ENCODE peak calls at places on chromosome 6, in seven cellular contexts. Z is cardiac muscle cell, J is Caco-2, L is A549, S is ovary, M is colonic mucosa, I is DND-41. T is an unnamed sample. For H3K4me1, the result is how much of the 10 kb centered on the place peaks cover.

GRCh38 chr6:161257778-161258457 is 15.9 kb downstream of the AGPAT4 start:
- DNase-seq in Z (peak), J (no peak), L (peak), S (no peak), M (no peak), I (no peak), T (no peak)

GRCh38 chr6:147974376-147974775 is 368.3 kb upstream of the SASH1 start:
- DNase-seq in Z (peak), J (no peak), L (peak), S (no peak), M (no peak), I (no peak), T (no peak)

GRCh38 chr6:6851059-6851658 is 256.6 kb upstream of the RREB1 start:
- DNase-seq in Z (peak), J (peak), L (peak), S (peak), M (peak), I (no peak), T (peak)

GRCh38 chr6:108697646-108698161 is 137.0 kb downstream of the FOXO3 start:
- DNase-seq in Z (peak), J (no peak), L (no peak), S (no peak), M (no peak), I (no peak), T (no peak)

GRCh38 chr6:13687917-13688351 is 23.7 kb downstream of the RANBP9 start:
- DNase-seq in Z (no peak), J (no peak), L (no peak), S (no peak), M (no peak), I (no peak), T (no peak)

GRCh38 chr6:153059311-153059710 is 56.8 kb upstream of the MTRF1L start:
- DNase-seq in Z (no peak), J (no peak), L (no peak), S (no peak), M (no peak), I (no peak), T (no peak)

GRCh38 chr6:14674458-14674857 is 556.9 kb downstream of the CD83 start:
- DNase-seq in Z (no peak), J (no peak), L (no peak), S (no peak), M (no peak), I (peak), T (no peak)

GRCh38 chr6:156942266-156942665 is 165.1 kb downstream of the ARID1B start:
- DNase-seq in Z (no peak), J (no peak), L (peak), S (no peak), M (no peak), I (no peak), T (no peak)

GRCh38 chr6:85867595-85867994 is 224.9 kb upstream of the SYNCRIP start:
- DNase-seq in Z (no peak), J (no peak), L (no peak), S (no peak), M (no peak), I (no peak), T (no peak)

GRCh38 chr6:77178821-77179220 is 284.5 kb downstream of the HTR1B start:
- DNase-seq in Z (peak), J (no peak), L (no peak), S (no peak), M (no peak), I (no peak), T (no peak)

DNA sequence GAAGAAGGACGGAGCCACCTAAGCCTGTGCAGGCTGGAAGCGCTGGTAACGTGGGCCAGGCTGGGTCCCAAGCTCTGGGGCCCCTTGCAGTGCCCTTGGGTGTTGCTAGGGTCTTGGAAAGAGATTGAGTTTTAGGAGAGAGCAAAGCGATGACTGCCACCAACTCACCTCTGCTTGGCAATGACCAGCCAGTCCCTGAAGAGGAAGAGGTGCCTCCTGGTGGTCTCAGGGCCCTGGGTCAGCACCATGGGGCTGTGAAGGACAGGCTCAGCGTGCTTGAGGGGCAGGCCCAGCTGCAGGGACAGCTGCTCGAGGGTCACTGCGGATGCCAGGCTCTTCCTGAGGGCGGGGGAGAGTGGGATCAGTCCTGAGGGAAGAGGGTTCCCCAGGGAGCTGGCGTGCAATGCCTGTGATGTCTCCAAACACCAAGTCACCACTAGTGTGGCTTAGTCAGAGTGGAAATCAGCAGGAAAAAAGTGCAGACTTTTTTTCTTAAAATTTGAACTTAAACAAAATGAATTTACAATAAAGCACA is 50.8 kb upstream of the TAGAP start:
- DNase-seq in Z (no peak), J (no peak), L (no peak), S (no peak), M (peak), I (no peak), T (no peak)
- H3K4me1 ChIP-seq in Z (under half), J (under half), L (under half), S (under half), M (under half), I (under half), T (under half)

GRCh38 chr6:144345451-144345850 is 60.3 kb downstream of the UTRN start:
- DNase-seq in Z (no peak), J (no peak), L (no peak), S (no peak), M (no peak), I (no peak), T (no peak)
- H3K4me3 ChIP-seq in Z (no peak), J (no peak), L (no peak), S (no peak), M (no peak), I (peak), T (no peak)

GRCh38 chr6:11769244-11769643 is 9.4 kb downstream of the ADTRP start:
- DNase-seq in Z (no peak), J (no peak), L (no peak), S (no peak), M (no peak), I (no peak), T (peak)

GRCh38 chr6:11764250-11764604 is 14.4 kb downstream of the ADTRP start:
- DNase-seq in Z (no peak), J (no peak), L (no peak), S (no peak), M (no peak), I (no peak), T (no peak)

GRCh38 chr6:11767458-11767857 is 11.1 kb downstream of the ADTRP start:
- DNase-seq in Z (no peak), J (no peak), L (no peak), S (no peak), M (no peak), I (no peak), T (no peak)

GRCh38 chr6:11766056-11766455 is 12.5 kb downstream of the ADTRP start:
- DNase-seq in Z (peak), J (no peak), L (peak), S (no peak), M (no peak), I (no peak), T (no peak)

GRCh38 chr6:11766589-11767450 is 11.8 kb downstream of the ADTRP start:
- DNase-seq in Z (peak), J (no peak), L (peak), S (no peak), M (no peak), I (no peak), T (no peak)
- H3K4me1 ChIP-seq in Z (under half), J (under half), L (half or more), S (under half), M (under half), I (under half), T (under half)

GRCh38 chr6:94272327-94272726 is 853.0 kb upstream of the EPHA7 start:
- DNase-seq in Z (no peak), J (no peak), L (no peak), S (no peak), M (no peak), I (no peak), T (no peak)

GRCh38 chr6:94278146-94278545 is 858.8 kb upstream of the EPHA7 start:
- DNase-seq in Z (no peak), J (no peak), L (no peak), S (no peak), M (no peak), I (no peak), T (no peak)
- H3K4me3 ChIP-seq in Z (no peak), J (no peak), L (no peak), S (no peak), M (no peak), I (no peak), T (no peak)

GRCh38 chr6:113647158-113647889 is 209.8 kb upstream of the MARCKS start:
- DNase-seq in Z (no peak), J (no peak), L (no peak), S (no peak), M (no peak), I (no peak), T (no peak)
- H3K4me1 ChIP-seq in Z (half or more), J (under half), L (half or more), S (under half), M (under half), I (under half), T (under half)

DNA sequence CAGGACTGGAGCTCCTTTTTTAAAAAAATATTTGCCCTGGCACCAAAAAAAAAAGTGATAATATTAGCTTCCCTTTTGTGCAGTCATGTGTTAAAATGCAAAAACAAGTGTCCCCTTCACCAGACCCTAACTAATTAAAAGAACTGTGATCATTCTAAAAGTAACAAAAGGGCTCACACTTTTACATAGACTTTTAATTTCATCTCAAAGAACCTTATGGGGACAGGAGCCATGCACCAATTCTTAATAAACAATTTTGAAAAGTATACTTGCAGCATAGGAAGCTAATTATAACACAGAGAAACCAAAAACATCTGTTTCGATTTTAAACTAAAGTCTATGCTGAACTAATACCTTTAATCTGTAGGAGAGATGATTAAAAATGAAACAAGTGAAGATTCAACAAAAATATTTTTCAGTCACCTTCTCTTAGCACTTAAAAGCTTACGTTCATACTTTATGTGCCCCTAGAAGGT is 17.3 kb downstream of the STX7 start:
- DNase-seq in Z (no peak), J (no peak), L (no peak), S (no peak), M (no peak), I (no peak), T (no peak)
- H3K4me3 ChIP-seq in Z (no peak), J (no peak), L (no peak), S (no peak), M (no peak), I (no peak), T (no peak)

DNA sequence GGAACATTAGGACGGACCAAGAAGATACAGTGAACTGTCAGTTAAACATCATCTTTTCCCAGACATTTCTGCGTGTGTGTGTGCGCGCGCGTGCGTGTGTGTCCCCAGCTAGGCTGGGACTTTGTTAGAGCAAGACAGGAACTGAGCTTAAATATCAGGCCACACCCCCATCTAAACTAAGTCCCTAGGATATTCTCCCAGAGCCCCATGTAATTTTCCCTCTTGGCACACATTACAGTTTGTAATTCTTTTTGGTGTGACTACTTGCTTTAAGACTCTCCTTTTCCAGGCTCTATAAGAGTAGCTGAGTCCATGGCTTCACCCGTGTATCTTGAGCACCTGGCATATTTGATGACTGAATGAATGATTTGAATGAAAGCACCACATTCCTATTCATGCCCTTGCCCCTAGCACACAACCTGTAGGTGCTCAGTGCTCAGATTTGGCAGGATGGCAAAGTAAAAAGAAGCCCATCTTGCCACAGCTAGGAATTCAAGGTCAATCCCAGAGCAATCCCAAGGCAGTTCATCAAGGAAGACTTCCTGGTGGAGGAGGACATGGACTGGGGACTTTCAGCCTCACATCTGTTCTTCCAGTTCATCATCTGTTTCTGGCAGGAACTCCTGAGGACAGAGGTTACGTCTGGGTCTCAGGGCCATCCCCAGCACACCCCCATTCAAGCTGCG is 69.2 kb downstream of the MRPL14 start:
- DNase-seq in Z (no peak), J (no peak), L (no peak), S (no peak), M (no peak), I (no peak), T (no peak)
- H3K4me1 ChIP-seq in Z (under half), J (under half), L (half or more), S (under half), M (under half), I (under half), T (under half)

DNA sequence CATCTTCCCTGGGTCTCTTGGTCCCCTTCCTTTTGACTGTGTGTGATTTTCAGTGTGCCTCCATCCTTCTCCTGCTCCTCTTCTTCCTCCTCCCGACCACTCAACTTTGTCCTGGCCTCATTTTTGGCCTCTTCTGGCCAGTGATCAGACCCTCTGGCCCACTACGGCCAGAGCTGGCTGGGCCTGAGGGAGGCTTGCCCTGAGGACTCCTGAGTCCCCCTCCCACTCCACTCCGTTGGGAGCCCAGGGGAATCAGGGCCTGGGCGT is 910 bp upstream of the DDR1 start:
- DNase-seq in Z (no peak), J (no peak), L (no peak), S (no peak), M (no peak), I (no peak), T (no peak)
- H3K4me3 ChIP-seq in Z (peak), J (peak), L (peak), S (peak), M (peak), I (peak), T (peak)